ENCODE peak calls at places on chromosomes 2 and 18, in eight cellular contexts. B is neural crest cell; O is CD4-positive, CD25-positive, alpha-beta regulatory T cell; Z is lung microvascular endothelial cell; H is OCI-LY7; I is activated T-helper 1 cell treated with anti-CD3 and anti-CD28 coated beads, Interleukin-2, amount 50 U/mL, for 16 hours; X is NCI-H1105; K is mammary epithelial cell. A is an unnamed sample.

GRCh38 chr2:220703279-220703678 is 868.8 kb downstream of the EPHA4 start:
- DNase-seq in B (no peak), O (no peak), Z (no peak), H (no peak), I (no peak), X (no peak), K (peak; percentile 66), A (no peak)

GRCh38 chr2:9142551-9143263 is 63.9 kb upstream of the ASAP2 start:
- DNase-seq in B (peak; percentile 96), O (peak; percentile 37), Z (peak; percentile 79), H (peak; percentile 65), I (peak; percentile 70), X (peak; percentile 39), K (peak; percentile 85), A (peak; percentile 65)

GRCh38 chr2:32947484-32948143 is 861 bp downstream of the LTBP1 start:
- DNase-seq in B (peak; percentile 36), O (no peak), Z (peak; percentile 65), H (peak; percentile 88), I (no peak), X (peak; percentile 5), K (peak; percentile 41), A (peak; percentile 46)

GRCh38 chr2:145598434-145598833 is 1078.5 kb upstream of the ZEB2 start:
- DNase-seq in B (no peak), O (no peak), Z (peak; percentile 94), H (no peak), I (no peak), X (no peak), K (peak; percentile 70), A (no peak)

GRCh38 chr2:132776271-132776670 is 106.3 kb upstream of the LYPD1 start:
- DNase-seq in B (no peak), O (no peak), Z (no peak), H (no peak), I (no peak), X (no peak), K (no peak), A (no peak)

GRCh38 chr2:155060906-155061305 is 362.4 kb downstream of the KCNJ3 start:
- DNase-seq in B (no peak), O (no peak), Z (no peak), H (no peak), I (no peak), X (no peak), K (no peak), A (no peak)

GRCh38 chr2:241635756-241636155 is 1.2 kb downstream of the THAP4 start:
- DNase-seq in B (no peak), O (no peak), Z (peak; percentile 11), H (no peak), I (no peak), X (no peak), K (peak; percentile 12), A (peak; percentile 7)

GRCh38 chr2:83475371-83475770 is 983.7 kb downstream of the SUCLG1 start:
- DNase-seq in B (no peak), O (no peak), Z (no peak), H (no peak), I (no peak), X (no peak), K (no peak), A (no peak)

GRCh38 chr18:67717800-67718199 is 201.3 kb upstream of the DSEL start:
- DNase-seq in B (no peak), O (no peak), Z (no peak), H (no peak), I (no peak), X (no peak), K (no peak), A (no peak)

GRCh38 chr18:53946561-53946960 is 277.9 kb downstream of the MBD2 start:
- DNase-seq in B (no peak), O (no peak), Z (no peak), H (no peak), I (no peak), X (no peak), K (peak; percentile 33), A (no peak)

GRCh38 chr18:26181343-26181826 is 44.9 kb upstream of the TAF4B start:
- DNase-seq in B (no peak), O (no peak), Z (no peak), H (peak; percentile 62), I (no peak), X (no peak), K (no peak), A (peak; percentile 87)

GRCh38 chr18:57210101-57210661 is 63.3 kb downstream of the BOD1L2 start:
- DNase-seq in B (peak; percentile 6), O (no peak), Z (peak; percentile 76), H (no peak), I (no peak), X (no peak), K (peak; percentile 81), A (peak; percentile 4)

GRCh38 chr18:8367217-8367988 is 241.8 kb upstream of the RAB12 start:
- DNase-seq in B (peak; percentile 50), O (no peak), Z (peak; percentile 25), H (no peak), I (no peak), X (no peak), K (no peak), A (peak; percentile 71)

GRCh38 chr18:49647496-49648168 is 85.8 kb downstream of the LIPG start:
- DNase-seq in B (no peak), O (no peak), Z (peak; percentile 79), H (no peak), I (no peak), X (no peak), K (no peak), A (no peak)

GRCh38 chr18:28048612-28049011 is 128.3 kb downstream of the CDH2 start:
- DNase-seq in B (no peak), O (no peak), Z (no peak), H (no peak), I (no peak), X (no peak), K (no peak), A (no peak)

A was measured in RPMI8226.